ENCODE peak calls at places on chromosomes 3 and 15, in nine cellular contexts. P is keratinocyte, G is testis, O is WERI-Rb-1, F is GM13976, H is fibroblast of pulmonary artery, E is Calu3, D is tibial artery, C is upper lobe of right lung. V is an unnamed sample.

GRCh38 chr3:126464093-126464492 is 11.6 kb downstream of the ZXDC start:
- DNase-seq in P (no peak), G (no peak), O (no peak), F (no peak), H (no peak), E (no peak), D (no peak), C (no peak), V (no peak)

GRCh38 chr3:31173118-31173718 is 278.8 kb upstream of the GADL1 start:
- DNase-seq in P (no peak), G (no peak), O (no peak), F (no peak), H (no peak), E (no peak), D (no peak), C (no peak), V (no peak)

GRCh38 chr3:136247436-136247835 is 2.7 kb upstream of the PCCB start:
- DNase-seq in P (no peak), G (no peak), O (peak; percentile 19), F (no peak), H (no peak), E (no peak), D (no peak), C (no peak), V (no peak)

GRCh38 chr3:131485116-131485515 is 17.7 kb downstream of the MRPL3 start:
- DNase-seq in P (no peak), G (no peak), O (no peak), F (no peak), H (no peak), E (no peak), D (no peak), C (no peak), V (no peak)

GRCh38 chr3:50167069-50167781 is 12.1 kb downstream of the SEMA3F start:
- DNase-seq in P (no peak), G (no peak), O (no peak), F (no peak), H (no peak), E (no peak), D (no peak), C (no peak), V (no peak)

GRCh38 chr15:71572452-71573053 is 237.8 kb upstream of the NR2E3 start:
- DNase-seq in P (peak; percentile 88), G (no peak), O (no peak), F (no peak), H (peak; percentile 38), E (peak; percentile 24), D (no peak), C (no peak), V (no peak)

GRCh38 chr3:170270282-170270891 is 48.2 kb downstream of the PRKCI start:
- DNase-seq in P (no peak), G (no peak), O (no peak), F (no peak), H (no peak), E (no peak), D (no peak), C (no peak), V (no peak)

GRCh38 chr3:50151728-50152127 is 3.4 kb upstream of the SEMA3F start:
- DNase-seq in P (no peak), G (no peak), O (no peak), F (no peak), H (no peak), E (no peak), D (no peak), C (no peak), V (no peak)

GRCh38 chr3:53191836-53192480 is 30.9 kb downstream of the PRKCD start:
- DNase-seq in P (no peak), G (no peak), O (no peak), F (no peak), H (no peak), E (no peak), D (peak; percentile 56), C (peak; percentile 49), V (peak; percentile 70)

GRCh38 chr3:155455765-155456164 is 162.3 kb upstream of the STRIT1 start:
- DNase-seq in P (no peak), G (no peak), O (no peak), F (no peak), H (no peak), E (no peak), D (no peak), C (no peak), V (no peak)

GRCh38 chr3:70933105-70933810 is 620.8 kb upstream of the MDFIC2 start:
- DNase-seq in P (no peak), G (no peak), O (no peak), F (no peak), H (peak; percentile 17), E (no peak), D (no peak), C (no peak), V (no peak)

GRCh38 chr15:56568466-56569167 is 103.7 kb upstream of the MNS1 start:
- DNase-seq in P (no peak), G (no peak), O (no peak), F (no peak), H (no peak), E (no peak), D (no peak), C (no peak), V (no peak)

GRCh38 chr15:58038426-58039106 is 26.9 kb downstream of the ALDH1A2 start:
- DNase-seq in P (no peak), G (no peak), O (no peak), F (no peak), H (peak; percentile 72), E (peak; percentile 51), D (no peak), C (no peak), V (no peak)

GRCh38 chr15:74340139-74340538 is 27.3 kb downstream of the CYP11A1 start:
- DNase-seq in P (no peak), G (no peak), O (no peak), F (no peak), H (peak; percentile 29), E (peak; percentile 44), D (peak; percentile 13), C (peak; percentile 27), V (no peak)

GRCh38 chr3:56207913-56208312 is 260.4 kb downstream of the ERC2 start:
- DNase-seq in P (no peak), G (no peak), O (no peak), F (no peak), H (no peak), E (no peak), D (no peak), C (no peak), V (no peak)

GRCh38 chr3:72818092-72818721 is 30.0 kb downstream of the SHQ1 start:
- DNase-seq in P (no peak), G (peak; percentile 46), O (peak; percentile 27), F (no peak), H (peak; percentile 63), E (peak; percentile 15), D (no peak), C (no peak), V (no peak)

GRCh38 chr15:69338535-69339213 is 40.0 kb downstream of the PAQR5 start:
- DNase-seq in P (no peak), G (no peak), O (no peak), F (no peak), H (no peak), E (no peak), D (no peak), C (no peak), V (no peak)

GRCh38 chr15:65400760-65401606 is 21.8 kb downstream of the IGDCC4 start:
- DNase-seq in P (no peak), G (peak; percentile 79), O (peak; percentile 86), F (peak; percentile 89), H (peak; percentile 72), E (peak; percentile 89), D (no peak), C (peak; percentile 77), V (peak; percentile 72)

GRCh38 chr3:61559108-61559731 is 2.2 kb upstream of the PTPRG start:
- DNase-seq in P (no peak), G (no peak), O (no peak), F (no peak), H (peak; percentile 48), E (no peak), D (no peak), C (no peak), V (no peak)
- TF ChIP-seq CTCF in P (no peak), G (no peak), O (no peak), F (no peak), H (peak; percentile 47), E (no peak), D (peak; percentile 18), C (no peak), V (peak; percentile 70)

GRCh38 chr3:42926310-42926709 is 20.4 kb downstream of the ZNF662 start:
- DNase-seq in P (no peak), G (no peak), O (no peak), F (no peak), H (no peak), E (no peak), D (no peak), C (no peak), V (no peak)
- TF ChIP-seq CTCF in P (no peak), G (no peak), O (no peak), F (no peak), H (no peak), E (no peak), D (no peak), C (no peak), V (no peak)

DNA sequence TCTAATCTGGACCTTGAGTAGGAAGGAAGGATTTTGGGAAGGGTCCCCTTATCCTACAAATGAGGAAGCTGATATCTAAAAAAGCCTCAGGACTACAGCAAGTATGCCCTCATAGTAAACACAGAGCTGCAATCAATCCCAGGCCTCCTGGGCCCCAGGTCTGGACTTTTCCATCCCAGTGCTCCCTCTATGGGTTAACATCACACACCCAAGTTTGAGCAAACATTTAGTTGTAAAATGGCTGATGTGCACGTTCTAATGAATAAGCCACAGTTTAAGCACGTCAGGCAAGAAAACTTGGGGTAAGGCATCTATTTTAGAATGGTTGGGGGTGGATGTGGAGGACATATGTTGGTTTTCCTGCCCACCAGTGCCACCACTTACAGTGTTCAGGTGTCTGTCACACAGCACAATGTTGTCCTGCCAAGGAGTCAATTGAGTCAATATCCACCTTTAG is 44.3 kb upstream of the UBE2E1 start:
- DNase-seq in P (no peak), G (no peak), O (peak; percentile 27), F (peak; percentile 62), H (peak; percentile 62), E (peak; percentile 44), D (no peak), C (no peak), V (no peak)
- TF ChIP-seq CTCF in P (peak; percentile 71), G (no peak), O (peak; percentile 30), F (peak; percentile 24), H (peak; percentile 51), E (no peak), D (no peak), C (peak; percentile 8), V (peak; percentile 65)

DNA sequence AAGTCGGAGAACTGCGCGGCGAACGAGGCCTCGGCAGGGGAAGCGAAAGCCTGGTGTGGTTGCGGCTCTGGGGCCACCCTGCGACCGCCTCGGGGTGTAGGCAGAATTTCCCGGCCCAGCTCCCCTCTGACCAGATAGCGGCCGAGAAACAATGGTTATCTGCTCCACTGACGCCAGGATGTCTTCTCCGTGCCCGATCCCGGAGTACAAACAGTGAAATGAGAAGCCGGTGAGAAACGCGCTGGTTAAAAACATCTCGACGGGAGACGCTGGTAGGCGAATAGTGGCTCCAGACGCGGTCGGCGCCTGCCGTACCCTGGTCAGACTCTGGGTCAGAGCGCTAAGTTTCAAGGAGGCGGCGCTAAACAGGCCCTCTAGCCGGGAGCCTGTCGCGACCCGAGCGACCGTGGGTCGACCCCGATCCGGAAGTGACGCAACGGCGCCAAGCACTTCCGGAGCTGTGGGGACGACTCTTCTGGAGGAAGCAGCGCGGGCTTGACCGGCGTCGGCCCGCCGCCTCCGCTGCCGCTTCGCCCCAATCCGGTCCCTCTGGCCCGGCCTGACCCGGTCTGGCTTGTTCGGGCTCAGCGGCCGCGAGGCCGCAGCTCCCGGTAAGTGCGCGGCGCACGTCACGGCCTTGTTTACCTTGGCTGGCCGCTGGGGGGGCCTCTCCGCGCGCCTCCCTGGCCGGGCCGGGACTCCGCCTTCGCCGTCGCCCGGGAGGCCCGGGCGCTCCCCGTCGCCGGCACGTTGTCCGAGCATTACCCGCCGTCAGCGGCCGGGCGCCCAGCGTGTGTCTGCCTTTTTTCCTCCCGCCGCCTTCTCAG is at the start of gene ARIH2:
- DNase-seq in P (no peak), G (peak; percentile 95), O (peak; percentile 94), F (peak; percentile 97), H (peak; percentile 94), E (peak; percentile 91), D (peak; percentile 95), C (peak; percentile 97), V (peak; percentile 96)
- TF ChIP-seq CTCF in P (no peak), G (peak; percentile 15), O (no peak), F (peak; percentile 32), H (no peak), E (no peak), D (no peak), C (no peak), V (peak; percentile 42)

V was measured in chondrocyte.